ENCODE peak calls at places on chromosomes 2 and 18, in four cellular contexts. J is D341Med; D is naive thymus-derived CD8-positive, alpha-beta T cell; E is NAMALWA. N is an unnamed sample.

GRCh38 chr2:197909377-197909776 is 105.0 kb downstream of the PLCL1 start:
- DNase-seq in J (no peak), D (no peak), E (no peak), N (no peak)

GRCh38 chr2:239226677-239227076 is 174.1 kb downstream of the HDAC4 start:
- DNase-seq in J (no peak), D (no peak), E (no peak), N (no peak)

GRCh38 chr2:128631698-128632490 is 313.2 kb upstream of the HS6ST1 start:
- DNase-seq in J (peak), D (no peak), E (no peak), N (no peak)

GRCh38 chr18:55236150-55236931 is 277.1 kb upstream of the CCDC68 start:
- DNase-seq in J (no peak), D (no peak), E (peak), N (no peak)

GRCh38 chr2:231190531-231191197 is 7.8 kb upstream of the ARMC9 start:
- DNase-seq in J (no peak), D (no peak), E (no peak), N (no peak)

GRCh38 chr2:160351978-160352377 is 141.6 kb downstream of the RBMS1 start:
- DNase-seq in J (no peak), D (no peak), E (no peak), N (no peak)

GRCh38 chr2:67641709-67642397 is 244.7 kb downstream of the ETAA1 start:
- DNase-seq in J (no peak), D (no peak), E (no peak), N (no peak)

GRCh38 chr2:171703574-171704347 is 16.5 kb downstream of the DYNC1I2 start:
- DNase-seq in J (peak), D (peak), E (peak), N (no peak)

GRCh38 chr2:155708052-155708451 is 624.5 kb downstream of the NR4A2 start:
- DNase-seq in J (peak), D (no peak), E (peak), N (no peak)

GRCh38 chr2:197628043-197628500 is 47.3 kb downstream of the RFTN2 start:
- DNase-seq in J (no peak), D (no peak), E (no peak), N (no peak)

GRCh38 chr2:47907097-47907781 is 941 bp upstream of the FBXO11 start:
- DNase-seq in J (no peak), D (peak), E (peak), N (no peak)

GRCh38 chr2:144456680-144457079 is 63.2 kb downstream of the ZEB2 start:
- DNase-seq in J (no peak), D (no peak), E (peak), N (no peak)

GRCh38 chr2:23649819-23650218 is 264.8 kb downstream of the KLHL29 start:
- DNase-seq in J (no peak), D (no peak), E (no peak), N (no peak)

GRCh38 chr18:49241852-49242251 is 218.6 kb downstream of the DYM start:
- DNase-seq in J (no peak), D (no peak), E (no peak), N (no peak)

GRCh38 chr18:32980896-32981295 is 208.1 kb upstream of the KLHL14 start:
- DNase-seq in J (no peak), D (no peak), E (no peak), N (no peak)

N was measured in frontal cortex.